ENCODE peak calls at places on chromosomes 13 and 19, in eight cellular contexts. D is lung; K is caudate nucleus; N is NCI-H345; S is activated B cell treated with CpG ODN at 0.5 μM for 24 hours; X is effector memory CD4-positive, alpha-beta T cell; T is GM06990; Z is left ventricle myocardium superior. V is an unnamed sample.

GRCh38 chr19:49920624-49921363 is 8.2 kb upstream of the ATF5 start:
- DNase-seq in D (no peak), K (peak), N (no peak), S (no peak), X (no peak), T (no peak), Z (no peak), V (no peak)

GRCh38 chr13:95643471-95643813 is 1.1 kb downstream of the DZIP1 start:
- DNase-seq in D (no peak), K (no peak), N (peak), S (no peak), X (no peak), T (no peak), Z (no peak), V (no peak)

GRCh38 chr13:50948576-50948975 is 39.0 kb downstream of the RNASEH2B start:
- DNase-seq in D (no peak), K (no peak), N (no peak), S (no peak), X (no peak), T (no peak), Z (no peak), V (no peak)

GRCh38 chr13:35865341-35866240 is 265.6 kb downstream of the DCLK1 start:
- DNase-seq in D (no peak), K (no peak), N (no peak), S (no peak), X (no peak), T (no peak), Z (no peak), V (no peak)

GRCh38 chr19:6711605-6712004 is 8.8 kb downstream of the C3 start:
- DNase-seq in D (no peak), K (no peak), N (no peak), S (no peak), X (no peak), T (no peak), Z (no peak), V (no peak)

GRCh38 chr19:40744554-40745401 is 5.5 kb downstream of the ACTMAP start:
- DNase-seq in D (peak), K (no peak), N (no peak), S (no peak), X (no peak), T (no peak), Z (no peak), V (no peak)

GRCh38 chr13:33316890-33317289 is 31.3 kb upstream of the STARD13 start:
- DNase-seq in D (no peak), K (no peak), N (no peak), S (no peak), X (no peak), T (no peak), Z (no peak), V (no peak)

GRCh38 chr19:50498219-50499056 is 12.6 kb downstream of the JOSD2 start:
- DNase-seq in D (no peak), K (no peak), N (no peak), S (no peak), X (no peak), T (no peak), Z (no peak), V (no peak)

GRCh38 chr19:17080441-17080803 is 4.8 kb downstream of the MYO9B start:
- DNase-seq in D (no peak), K (no peak), N (no peak), S (no peak), X (no peak), T (no peak), Z (peak), V (no peak)

GRCh38 chr13:37701306-37701705 is 102.7 kb upstream of the POSTN start:
- DNase-seq in D (no peak), K (no peak), N (no peak), S (no peak), X (no peak), T (no peak), Z (no peak), V (no peak)

GRCh38 chr19:40465025-40465780 is at the start of gene BLVRB:
- DNase-seq in D (no peak), K (no peak), N (peak), S (no peak), X (no peak), T (no peak), Z (no peak), V (no peak)

GRCh38 chr19:48815870-48816501 is 5.2 kb upstream of the BCAT2 start:
- DNase-seq in D (no peak), K (no peak), N (peak), S (no peak), X (no peak), T (no peak), Z (peak), V (no peak)

GRCh38 chr19:38190793-38191192 is 33.2 kb downstream of the DPF1 start:
- DNase-seq in D (no peak), K (peak), N (no peak), S (no peak), X (no peak), T (no peak), Z (no peak), V (no peak)

GRCh38 chr13:94280357-94280756 is 199.1 kb downstream of the DCT start:
- DNase-seq in D (no peak), K (no peak), N (no peak), S (no peak), X (no peak), T (no peak), Z (no peak), V (no peak)